ENCODE peak calls at places on chromosomes 5 and 9, in six cellular contexts. One of them, this sample, is unnamed.

GRCh38 chr5:141753971-141754713 is 72.1 kb upstream of the ARAP3 start:
- DNase-seq in H1: peak
- DNase-seq in trophoblast cell: peak
- DNase-seq in mesenchymal stem cell: peak
- DNase-seq in neuronal stem cell: peak
- DNase-seq in IMR-90: peak
- DNase-seq in this sample: peak

GRCh38 chr9:86303316-86303975 is 21.1 kb upstream of the ISCA1 start:
- DNase-seq in IMR-90: peak
- DNase-seq in H1: no peak
- DNase-seq in neuronal stem cell: no peak
- DNase-seq in mesenchymal stem cell: peak
- DNase-seq in trophoblast cell: no peak
- DNase-seq in this sample: no peak

GRCh38 chr5:114113604-114114003 is 248.3 kb upstream of the KCNN2 start:
- DNase-seq in mesenchymal stem cell: no peak
- DNase-seq in neuronal stem cell: no peak
- DNase-seq in H1: no peak
- DNase-seq in trophoblast cell: no peak
- DNase-seq in IMR-90: no peak
- DNase-seq in this sample: no peak

GRCh38 chr5:40226906-40227305 is 452.8 kb upstream of the PTGER4 start:
- DNase-seq in H1: no peak
- DNase-seq in mesenchymal stem cell: no peak
- DNase-seq in trophoblast cell: no peak
- DNase-seq in neuronal stem cell: no peak
- DNase-seq in IMR-90: no peak
- DNase-seq in this sample: no peak

GRCh38 chr5:4639959-4640358 is 500.2 kb upstream of the ADAMTS16 start:
- DNase-seq in IMR-90: no peak
- DNase-seq in neuronal stem cell: no peak
- DNase-seq in mesenchymal stem cell: no peak
- DNase-seq in H1: no peak
- DNase-seq in trophoblast cell: no peak
- DNase-seq in this sample: no peak

GRCh38 chr9:127791085-127791484 is 5.3 kb downstream of the CDK9 start:
- DNase-seq in neuronal stem cell: no peak
- DNase-seq in IMR-90: no peak
- DNase-seq in trophoblast cell: no peak
- DNase-seq in H1: no peak
- DNase-seq in mesenchymal stem cell: no peak
- DNase-seq in this sample: no peak

GRCh38 chr5:53090229-53090628 is 19.3 kb downstream of the MOCS2 start:
- DNase-seq in neuronal stem cell: no peak
- DNase-seq in trophoblast cell: peak
- DNase-seq in H1: no peak
- DNase-seq in IMR-90: no peak
- DNase-seq in mesenchymal stem cell: no peak
- DNase-seq in this sample: no peak

GRCh38 chr5:34494111-34494755 is 161.9 kb upstream of the RAI14 start:
- DNase-seq in neuronal stem cell: no peak
- DNase-seq in IMR-90: peak
- DNase-seq in mesenchymal stem cell: no peak
- DNase-seq in H1: peak
- DNase-seq in trophoblast cell: no peak
- DNase-seq in this sample: no peak

GRCh38 chr5:138949223-138949574 is 74.1 kb upstream of the LRRTM2 start:
- DNase-seq in IMR-90: no peak
- DNase-seq in neuronal stem cell: no peak
- DNase-seq in mesenchymal stem cell: no peak
- DNase-seq in trophoblast cell: no peak
- DNase-seq in H1: no peak
- DNase-seq in this sample: no peak

GRCh38 chr5:41186143-41186542 is 27.2 kb downstream of the C6 start:
- DNase-seq in trophoblast cell: peak
- DNase-seq in IMR-90: peak
- DNase-seq in mesenchymal stem cell: no peak
- DNase-seq in H1: no peak
- DNase-seq in neuronal stem cell: no peak
- DNase-seq in this sample: no peak

GRCh38 chr9:12859704-12860251 is 85.0 kb downstream of the LURAP1L start:
- DNase-seq in neuronal stem cell: no peak
- DNase-seq in mesenchymal stem cell: no peak
- DNase-seq in trophoblast cell: no peak
- DNase-seq in H1: no peak
- DNase-seq in IMR-90: peak
- DNase-seq in this sample: no peak

GRCh38 chr5:174188300-174188699 is 142.8 kb downstream of the NSG2 start:
- DNase-seq in trophoblast cell: no peak
- DNase-seq in neuronal stem cell: no peak
- DNase-seq in H1: no peak
- DNase-seq in mesenchymal stem cell: no peak
- DNase-seq in IMR-90: no peak
- DNase-seq in this sample: no peak

GRCh38 chr5:134345996-134346395 is 21.0 kb downstream of the CDKL3 start:
- DNase-seq in IMR-90: no peak
- DNase-seq in neuronal stem cell: no peak
- DNase-seq in mesenchymal stem cell: no peak
- DNase-seq in trophoblast cell: peak
- DNase-seq in H1: no peak
- DNase-seq in this sample: peak

GRCh38 chr5:10667431-10668057 is 93.5 kb downstream of the DAP start:
- DNase-seq in trophoblast cell: no peak
- DNase-seq in H1: no peak
- DNase-seq in mesenchymal stem cell: no peak
- DNase-seq in IMR-90: no peak
- DNase-seq in neuronal stem cell: no peak
- DNase-seq in this sample: no peak

GRCh38 chr5:32017638-32018429 is 156.3 kb downstream of the GOLPH3 start:
- DNase-seq in IMR-90: no peak
- DNase-seq in mesenchymal stem cell: no peak
- DNase-seq in H1: no peak
- DNase-seq in neuronal stem cell: no peak
- DNase-seq in trophoblast cell: no peak
- DNase-seq in this sample: no peak

GRCh38 chr5:54679686-54680085 is 162.1 kb downstream of the SNX18 start:
- DNase-seq in mesenchymal stem cell: no peak
- DNase-seq in neuronal stem cell: no peak
- DNase-seq in trophoblast cell: no peak
- DNase-seq in IMR-90: peak
- DNase-seq in H1: no peak
- DNase-seq in this sample: no peak

GRCh38 chr5:167665841-167666375 is 625.5 kb upstream of the WWC1 start:
- DNase-seq in neuronal stem cell: no peak
- DNase-seq in IMR-90: no peak
- DNase-seq in mesenchymal stem cell: no peak
- DNase-seq in trophoblast cell: peak
- DNase-seq in H1: no peak
- DNase-seq in this sample: no peak

GRCh38 chr9:16726718-16727451 is 143.6 kb downstream of the BNC2 start:
- DNase-seq in H1: peak
- DNase-seq in IMR-90: peak
- DNase-seq in neuronal stem cell: peak
- DNase-seq in trophoblast cell: peak
- DNase-seq in mesenchymal stem cell: peak
- DNase-seq in this sample: peak

GRCh38 chr9:78158286-78158685 is 77.6 kb upstream of the CEP78 start:
- DNase-seq in neuronal stem cell: no peak
- DNase-seq in mesenchymal stem cell: no peak
- DNase-seq in IMR-90: no peak
- DNase-seq in H1: no peak
- DNase-seq in trophoblast cell: peak
- DNase-seq in this sample: no peak

GRCh38 chr9:34624475-34624984 is 4.2 kb upstream of the DCTN3 start:
- DNase-seq in IMR-90: no peak
- DNase-seq in neuronal stem cell: no peak
- DNase-seq in trophoblast cell: no peak
- DNase-seq in H1: peak
- DNase-seq in mesenchymal stem cell: no peak
- DNase-seq in this sample: no peak

GRCh38 chr9:118640836-118641557 is 728.2 kb downstream of the BRINP1 start:
- DNase-seq in H1: no peak
- DNase-seq in neuronal stem cell: no peak
- DNase-seq in mesenchymal stem cell: no peak
- DNase-seq in trophoblast cell: no peak
- DNase-seq in IMR-90: no peak
- DNase-seq in this sample: no peak

GRCh38 chr9:87336914-87337333 is 160.7 kb upstream of the DAPK1 start:
- DNase-seq in IMR-90: peak
- DNase-seq in neuronal stem cell: peak
- DNase-seq in mesenchymal stem cell: peak
- DNase-seq in H1: no peak
- DNase-seq in trophoblast cell: peak
- DNase-seq in this sample: no peak

GRCh38 chr5:122965111-122965510 is 71.4 kb downstream of the PPIC start:
- DNase-seq in mesenchymal stem cell: no peak
- DNase-seq in trophoblast cell: no peak
- DNase-seq in IMR-90: no peak
- DNase-seq in neuronal stem cell: no peak
- DNase-seq in H1: no peak
- DNase-seq in this sample: no peak

GRCh38 chr5:30879887-30880286 is 313.6 kb upstream of the CDH6 start:
- DNase-seq in IMR-90: no peak
- DNase-seq in H1: no peak
- DNase-seq in neuronal stem cell: no peak
- DNase-seq in trophoblast cell: no peak
- DNase-seq in mesenchymal stem cell: no peak
- DNase-seq in this sample: no peak

GRCh38 chr9:68794898-68795297 is 89.9 kb downstream of the PIP5K1B start:
- DNase-seq in H1: no peak
- DNase-seq in mesenchymal stem cell: no peak
- DNase-seq in trophoblast cell: peak
- DNase-seq in neuronal stem cell: no peak
- DNase-seq in IMR-90: no peak
- DNase-seq in this sample: no peak

GRCh38 chr5:81895312-81895711 is 76.5 kb upstream of the ATG10 start:
- DNase-seq in trophoblast cell: peak
- DNase-seq in H1: no peak
- DNase-seq in neuronal stem cell: no peak
- DNase-seq in IMR-90: peak
- DNase-seq in mesenchymal stem cell: no peak
- DNase-seq in this sample: no peak

GRCh38 chr9:113844466-113844865 is 31.6 kb upstream of the ZNF618 start:
- DNase-seq in neuronal stem cell: no peak
- DNase-seq in mesenchymal stem cell: no peak
- DNase-seq in trophoblast cell: no peak
- DNase-seq in IMR-90: no peak
- DNase-seq in H1: no peak
- DNase-seq in this sample: no peak

GRCh38 chr5:74810915-74811314 is 43.9 kb downstream of the NSA2 start:
- DNase-seq in mesenchymal stem cell: no peak
- DNase-seq in H1: no peak
- DNase-seq in IMR-90: no peak
- DNase-seq in trophoblast cell: peak
- DNase-seq in neuronal stem cell: no peak
- DNase-seq in this sample: no peak

GRCh38 chr5:74822288-74822687 is 43.9 kb downstream of the FAM169A start:
- DNase-seq in mesenchymal stem cell: no peak
- DNase-seq in trophoblast cell: peak
- DNase-seq in H1: no peak
- DNase-seq in IMR-90: no peak
- DNase-seq in neuronal stem cell: no peak
- DNase-seq in this sample: no peak

GRCh38 chr5:74816875-74817274 is 49.3 kb downstream of the FAM169A start:
- DNase-seq in mesenchymal stem cell: no peak
- DNase-seq in H1: no peak
- DNase-seq in neuronal stem cell: no peak
- DNase-seq in trophoblast cell: no peak
- DNase-seq in IMR-90: no peak
- DNase-seq in this sample: no peak
- H3K9ac ChIP-seq in mesenchymal stem cell: no peak
- H3K9ac ChIP-seq in H1: no peak
- H3K9ac ChIP-seq in neuronal stem cell: no peak
- H3K9ac ChIP-seq in trophoblast cell: no peak
- H3K9ac ChIP-seq in IMR-90: no peak
- H3K9ac ChIP-seq in this sample: no peak

GRCh38 chr5:68389618-68390017 is 174.1 kb downstream of the PIK3R1 start:
- DNase-seq in trophoblast cell: no peak
- DNase-seq in mesenchymal stem cell: no peak
- DNase-seq in IMR-90: no peak
- DNase-seq in H1: no peak
- DNase-seq in neuronal stem cell: no peak
- DNase-seq in this sample: no peak

GRCh38 chr5:68395844-68396523 is 180.4 kb downstream of the PIK3R1 start:
- DNase-seq in neuronal stem cell: no peak
- DNase-seq in mesenchymal stem cell: no peak
- DNase-seq in H1: no peak
- DNase-seq in trophoblast cell: no peak
- DNase-seq in IMR-90: no peak
- DNase-seq in this sample: no peak

GRCh38 chr5:68396722-68397121 is 181.2 kb downstream of the PIK3R1 start:
- DNase-seq in H1: no peak
- DNase-seq in IMR-90: no peak
- DNase-seq in mesenchymal stem cell: no peak
- DNase-seq in neuronal stem cell: no peak
- DNase-seq in trophoblast cell: no peak
- DNase-seq in this sample: no peak

GRCh38 chr5:68395302-68395701 is 179.7 kb downstream of the PIK3R1 start:
- DNase-seq in trophoblast cell: no peak
- DNase-seq in neuronal stem cell: no peak
- DNase-seq in H1: no peak
- DNase-seq in mesenchymal stem cell: no peak
- DNase-seq in IMR-90: no peak
- DNase-seq in this sample: no peak

DNA sequence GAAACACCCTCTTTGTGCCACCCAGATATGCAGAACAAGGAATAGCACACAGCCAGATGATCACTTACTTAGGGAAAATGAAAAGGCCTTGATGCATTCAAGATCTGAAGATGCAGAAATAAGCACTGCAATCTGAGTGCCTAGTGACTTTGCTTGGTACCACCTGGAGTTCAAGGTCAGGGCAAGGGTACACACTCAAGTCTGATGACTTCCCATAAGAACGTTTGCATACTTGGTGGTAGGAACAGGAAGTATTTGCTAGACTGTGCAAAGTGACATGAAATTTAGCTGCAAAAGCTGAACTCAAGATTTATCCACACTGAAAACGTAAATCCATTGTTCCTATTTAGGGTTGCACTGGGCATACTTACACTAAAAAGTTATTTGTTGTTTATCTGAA is 177.1 kb downstream of the PIK3R1 start:
- DNase-seq in trophoblast cell: no peak
- DNase-seq in mesenchymal stem cell: no peak
- DNase-seq in H1: no peak
- DNase-seq in neuronal stem cell: no peak
- DNase-seq in IMR-90: no peak
- DNase-seq in this sample: no peak
- H4K91ac ChIP-seq in trophoblast cell: no peak
- H4K91ac ChIP-seq in mesenchymal stem cell: no peak
- H4K91ac ChIP-seq in H1: no peak
- H4K91ac ChIP-seq in neuronal stem cell: no peak
- H4K91ac ChIP-seq in IMR-90: no peak
- H4K91ac ChIP-seq in this sample: no peak

GRCh38 chr9:109286571-109286977 is 34.3 kb downstream of the EPB41L4B start:
- DNase-seq in trophoblast cell: peak
- DNase-seq in IMR-90: peak
- DNase-seq in mesenchymal stem cell: no peak
- DNase-seq in H1: no peak
- DNase-seq in neuronal stem cell: no peak
- DNase-seq in this sample: no peak
- H3K9ac ChIP-seq in trophoblast cell: no peak
- H3K9ac ChIP-seq in IMR-90: no peak
- H3K9ac ChIP-seq in mesenchymal stem cell: no peak
- H3K9ac ChIP-seq in H1: no peak
- H3K9ac ChIP-seq in neuronal stem cell: no peak
- H3K9ac ChIP-seq in this sample: no peak

GRCh38 chr9:115766495-115766894 is 387.1 kb upstream of the PAPPA start:
- DNase-seq in mesenchymal stem cell: peak
- DNase-seq in neuronal stem cell: no peak
- DNase-seq in IMR-90: no peak
- DNase-seq in trophoblast cell: no peak
- DNase-seq in H1: no peak
- DNase-seq in this sample: no peak
- H4K91ac ChIP-seq in mesenchymal stem cell: no peak
- H4K91ac ChIP-seq in neuronal stem cell: no peak
- H4K91ac ChIP-seq in IMR-90: no peak
- H4K91ac ChIP-seq in trophoblast cell: no peak
- H4K91ac ChIP-seq in H1: no peak
- H4K91ac ChIP-seq in this sample: no peak

This sample was measured in H9.